ENCODE peak calls at places on chromosome 5, in nine cellular contexts. One of them, this sample, is unnamed.

GRCh38 chr5:94818904-94819303 is 200.4 kb downstream of the SLF1 start:
- DNase-seq in D341Med: no peak
- DNase-seq in T-cell: no peak
- DNase-seq in AG04449: no peak
- DNase-seq in head of caudate nucleus: no peak
- DNase-seq in activated naive CD4-positive, alpha-beta T cell treated with anti-CD3 and anti-CD28 coated beads, Interleukin-2, amount 10 ng/mL, durations not matched to agents 7 days and 5 days: no peak
- DNase-seq in activated gamma-delta T cell treated with anti-CD3 and anti-CD28 coated beads, Interleukin-2, amount 50 U/mL, for 16 hours: no peak
- DNase-seq in renal cortical epithelial cell: no peak
- DNase-seq in natural killer cell treated with Interleukin-12 subunit alpha and Interleukin-12 subunit beta and Interleukin-15 and Interleukin-18, amount 100 ng/mL, for 72 hours: no peak
- DNase-seq in this sample: no peak

GRCh38 chr5:136193396-136193935 is 504 bp upstream of the SMIM32 start:
- DNase-seq in T-cell: no peak
- DNase-seq in activated gamma-delta T cell treated with anti-CD3 and anti-CD28 coated beads, Interleukin-2, amount 50 U/mL, for 16 hours: no peak
- DNase-seq in D341Med: no peak
- DNase-seq in head of caudate nucleus: no peak
- DNase-seq in natural killer cell treated with Interleukin-12 subunit alpha and Interleukin-12 subunit beta and Interleukin-15 and Interleukin-18, amount 100 ng/mL, for 72 hours: no peak
- DNase-seq in AG04449: no peak
- DNase-seq in activated naive CD4-positive, alpha-beta T cell treated with anti-CD3 and anti-CD28 coated beads, Interleukin-2, amount 10 ng/mL, durations not matched to agents 7 days and 5 days: no peak
- DNase-seq in renal cortical epithelial cell: no peak
- DNase-seq in this sample: no peak

GRCh38 chr5:21711854-21712752 is 1141.0 kb downstream of the CDH12 start:
- DNase-seq in D341Med: no peak
- DNase-seq in renal cortical epithelial cell: peak; percentile 34
- DNase-seq in AG04449: no peak
- DNase-seq in activated gamma-delta T cell treated with anti-CD3 and anti-CD28 coated beads, Interleukin-2, amount 50 U/mL, for 16 hours: no peak
- DNase-seq in natural killer cell treated with Interleukin-12 subunit alpha and Interleukin-12 subunit beta and Interleukin-15 and Interleukin-18, amount 100 ng/mL, for 72 hours: no peak
- DNase-seq in activated naive CD4-positive, alpha-beta T cell treated with anti-CD3 and anti-CD28 coated beads, Interleukin-2, amount 10 ng/mL, durations not matched to agents 7 days and 5 days: no peak
- DNase-seq in T-cell: no peak
- DNase-seq in head of caudate nucleus: no peak
- DNase-seq in this sample: no peak

GRCh38 chr5:176658817-176659216 is 11.5 kb downstream of the TSPAN17 start:
- DNase-seq in renal cortical epithelial cell: peak; percentile 66
- DNase-seq in natural killer cell treated with Interleukin-12 subunit alpha and Interleukin-12 subunit beta and Interleukin-15 and Interleukin-18, amount 100 ng/mL, for 72 hours: no peak
- DNase-seq in D341Med: no peak
- DNase-seq in T-cell: no peak
- DNase-seq in activated naive CD4-positive, alpha-beta T cell treated with anti-CD3 and anti-CD28 coated beads, Interleukin-2, amount 10 ng/mL, durations not matched to agents 7 days and 5 days: peak; percentile 72
- DNase-seq in head of caudate nucleus: no peak
- DNase-seq in AG04449: no peak
- DNase-seq in activated gamma-delta T cell treated with anti-CD3 and anti-CD28 coated beads, Interleukin-2, amount 50 U/mL, for 16 hours: no peak
- DNase-seq in this sample: peak; percentile 36

GRCh38 chr5:151571270-151572173 is 19.6 kb downstream of the FAT2 start:
- DNase-seq in renal cortical epithelial cell: no peak
- DNase-seq in AG04449: no peak
- DNase-seq in activated naive CD4-positive, alpha-beta T cell treated with anti-CD3 and anti-CD28 coated beads, Interleukin-2, amount 10 ng/mL, durations not matched to agents 7 days and 5 days: no peak
- DNase-seq in head of caudate nucleus: no peak
- DNase-seq in activated gamma-delta T cell treated with anti-CD3 and anti-CD28 coated beads, Interleukin-2, amount 50 U/mL, for 16 hours: no peak
- DNase-seq in natural killer cell treated with Interleukin-12 subunit alpha and Interleukin-12 subunit beta and Interleukin-15 and Interleukin-18, amount 100 ng/mL, for 72 hours: no peak
- DNase-seq in D341Med: no peak
- DNase-seq in T-cell: no peak
- DNase-seq in this sample: no peak

GRCh38 chr5:126519637-126520592 is 75.1 kb downstream of the ALDH7A1 start:
- DNase-seq in T-cell: no peak
- DNase-seq in renal cortical epithelial cell: peak; percentile 29
- DNase-seq in natural killer cell treated with Interleukin-12 subunit alpha and Interleukin-12 subunit beta and Interleukin-15 and Interleukin-18, amount 100 ng/mL, for 72 hours: no peak
- DNase-seq in activated gamma-delta T cell treated with anti-CD3 and anti-CD28 coated beads, Interleukin-2, amount 50 U/mL, for 16 hours: no peak
- DNase-seq in head of caudate nucleus: no peak
- DNase-seq in D341Med: no peak
- DNase-seq in activated naive CD4-positive, alpha-beta T cell treated with anti-CD3 and anti-CD28 coated beads, Interleukin-2, amount 10 ng/mL, durations not matched to agents 7 days and 5 days: no peak
- DNase-seq in AG04449: no peak
- DNase-seq in this sample: no peak

GRCh38 chr5:60285910-60286309 is 392.4 kb upstream of the PDE4D start:
- DNase-seq in T-cell: no peak
- DNase-seq in activated naive CD4-positive, alpha-beta T cell treated with anti-CD3 and anti-CD28 coated beads, Interleukin-2, amount 10 ng/mL, durations not matched to agents 7 days and 5 days: no peak
- DNase-seq in AG04449: no peak
- DNase-seq in renal cortical epithelial cell: no peak
- DNase-seq in natural killer cell treated with Interleukin-12 subunit alpha and Interleukin-12 subunit beta and Interleukin-15 and Interleukin-18, amount 100 ng/mL, for 72 hours: no peak
- DNase-seq in D341Med: no peak
- DNase-seq in head of caudate nucleus: no peak
- DNase-seq in activated gamma-delta T cell treated with anti-CD3 and anti-CD28 coated beads, Interleukin-2, amount 50 U/mL, for 16 hours: no peak
- DNase-seq in this sample: no peak

GRCh38 chr5:16784843-16785791 is 151.0 kb downstream of the MYO10 start:
- DNase-seq in T-cell: no peak
- DNase-seq in D341Med: no peak
- DNase-seq in head of caudate nucleus: no peak
- DNase-seq in renal cortical epithelial cell: peak; percentile 17
- DNase-seq in activated gamma-delta T cell treated with anti-CD3 and anti-CD28 coated beads, Interleukin-2, amount 50 U/mL, for 16 hours: no peak
- DNase-seq in activated naive CD4-positive, alpha-beta T cell treated with anti-CD3 and anti-CD28 coated beads, Interleukin-2, amount 10 ng/mL, durations not matched to agents 7 days and 5 days: no peak
- DNase-seq in natural killer cell treated with Interleukin-12 subunit alpha and Interleukin-12 subunit beta and Interleukin-15 and Interleukin-18, amount 100 ng/mL, for 72 hours: no peak
- DNase-seq in AG04449: no peak
- DNase-seq in this sample: no peak

GRCh38 chr5:33313150-33313549 is 127.6 kb upstream of the TARS1 start:
- DNase-seq in head of caudate nucleus: no peak
- DNase-seq in natural killer cell treated with Interleukin-12 subunit alpha and Interleukin-12 subunit beta and Interleukin-15 and Interleukin-18, amount 100 ng/mL, for 72 hours: no peak
- DNase-seq in T-cell: no peak
- DNase-seq in AG04449: no peak
- DNase-seq in renal cortical epithelial cell: peak; percentile 97
- DNase-seq in activated naive CD4-positive, alpha-beta T cell treated with anti-CD3 and anti-CD28 coated beads, Interleukin-2, amount 10 ng/mL, durations not matched to agents 7 days and 5 days: no peak
- DNase-seq in D341Med: no peak
- DNase-seq in activated gamma-delta T cell treated with anti-CD3 and anti-CD28 coated beads, Interleukin-2, amount 50 U/mL, for 16 hours: no peak
- DNase-seq in this sample: no peak

GRCh38 chr5:157471709-157472108 is 11.7 kb downstream of the NIPAL4 start:
- DNase-seq in D341Med: peak; percentile 38
- DNase-seq in T-cell: no peak
- DNase-seq in AG04449: no peak
- DNase-seq in renal cortical epithelial cell: peak; percentile 39
- DNase-seq in activated gamma-delta T cell treated with anti-CD3 and anti-CD28 coated beads, Interleukin-2, amount 50 U/mL, for 16 hours: no peak
- DNase-seq in natural killer cell treated with Interleukin-12 subunit alpha and Interleukin-12 subunit beta and Interleukin-15 and Interleukin-18, amount 100 ng/mL, for 72 hours: no peak
- DNase-seq in head of caudate nucleus: no peak
- DNase-seq in activated naive CD4-positive, alpha-beta T cell treated with anti-CD3 and anti-CD28 coated beads, Interleukin-2, amount 10 ng/mL, durations not matched to agents 7 days and 5 days: no peak
- DNase-seq in this sample: no peak

GRCh38 chr5:177089825-177090641 is 3.3 kb downstream of the FGFR4 start:
- DNase-seq in activated gamma-delta T cell treated with anti-CD3 and anti-CD28 coated beads, Interleukin-2, amount 50 U/mL, for 16 hours: no peak
- DNase-seq in AG04449: no peak
- DNase-seq in T-cell: no peak
- DNase-seq in D341Med: no peak
- DNase-seq in natural killer cell treated with Interleukin-12 subunit alpha and Interleukin-12 subunit beta and Interleukin-15 and Interleukin-18, amount 100 ng/mL, for 72 hours: no peak
- DNase-seq in head of caudate nucleus: no peak
- DNase-seq in renal cortical epithelial cell: no peak
- DNase-seq in activated naive CD4-positive, alpha-beta T cell treated with anti-CD3 and anti-CD28 coated beads, Interleukin-2, amount 10 ng/mL, durations not matched to agents 7 days and 5 days: no peak
- DNase-seq in this sample: no peak

GRCh38 chr5:162248107-162248713 is 180.6 kb downstream of the GABRG2 start:
- DNase-seq in head of caudate nucleus: no peak
- DNase-seq in AG04449: no peak
- DNase-seq in D341Med: peak; percentile 19
- DNase-seq in natural killer cell treated with Interleukin-12 subunit alpha and Interleukin-12 subunit beta and Interleukin-15 and Interleukin-18, amount 100 ng/mL, for 72 hours: no peak
- DNase-seq in activated gamma-delta T cell treated with anti-CD3 and anti-CD28 coated beads, Interleukin-2, amount 50 U/mL, for 16 hours: no peak
- DNase-seq in T-cell: no peak
- DNase-seq in activated naive CD4-positive, alpha-beta T cell treated with anti-CD3 and anti-CD28 coated beads, Interleukin-2, amount 10 ng/mL, durations not matched to agents 7 days and 5 days: no peak
- DNase-seq in renal cortical epithelial cell: no peak
- DNase-seq in this sample: no peak